ENCODE peak calls at places on chromosome 19, in five cellular contexts. P is T-cell, H is SK-MEL-5, W is HCEC 1CT, O is NCI-H1092. U is an unnamed sample.

GRCh38 chr19:16315825-16316505 is 8.7 kb upstream of the KLF2 start:
- DNase-seq in W (peak), P (no peak), O (no peak), H (no peak), U (no peak)

GRCh38 chr19:42658148-42658547 is 63.4 kb upstream of the CEACAM8 start:
- DNase-seq in H (no peak), W (no peak), O (no peak), P (no peak), U (no peak)

GRCh38 chr19:5078179-5078578 is 109.3 kb downstream of the KDM4B start:
- DNase-seq in W (no peak), O (no peak), P (peak), H (no peak), U (no peak)

GRCh38 chr19:50478901-50479715 is 2.5 kb upstream of the GARIN5A start:
- DNase-seq in H (peak), P (no peak), O (no peak), W (no peak), U (peak)

GRCh38 chr19:10553943-10554381 is 10.3 kb downstream of the ATG4D start:
- DNase-seq in P (peak), O (no peak), W (no peak), H (no peak), U (peak)

GRCh38 chr19:58551577-58552471 is 3.1 kb downstream of the CHMP2A start:
- DNase-seq in H (no peak), W (no peak), O (no peak), P (no peak), U (no peak)

GRCh38 chr19:2476451-2477140 is 669 bp downstream of the GADD45B start:
- DNase-seq in P (peak), H (no peak), W (peak), O (no peak), U (peak)

GRCh38 chr19:4575267-4575793 is 15.8 kb upstream of the SEMA6B start:
- DNase-seq in W (peak), O (no peak), P (no peak), H (peak), U (no peak)

GRCh38 chr19:38061294-38061693 is 154.3 kb downstream of the SIPA1L3 start:
- DNase-seq in O (no peak), P (no peak), H (no peak), W (peak), U (no peak)

GRCh38 chr19:18645035-18645511 is 8.2 kb downstream of the KLHL26 start:
- DNase-seq in O (no peak), H (no peak), W (no peak), P (no peak), U (no peak)

GRCh38 chr19:35143231-35143715 is at the start of gene FXYD7:
- DNase-seq in O (no peak), W (no peak), P (no peak), H (no peak), U (no peak)

GRCh38 chr19:55369651-55370304 is 485 bp downstream of the IL11 start:
- DNase-seq in W (peak), O (no peak), H (peak), P (no peak), U (no peak)

GRCh38 chr19:36152061-36152885 is at the start of gene COX7A1:
- DNase-seq in H (no peak), O (no peak), W (no peak), P (no peak), U (peak)

GRCh38 chr19:9178901-9179300 is at the start of gene OR7D2:
- DNase-seq in P (no peak), W (no peak), O (no peak), H (no peak), U (no peak)

GRCh38 chr19:34269968-34270621 is 15.7 kb downstream of the GARRE1 start:
- DNase-seq in W (peak), P (peak), O (no peak), H (no peak), U (no peak)

GRCh38 chr19:42287017-42287825 is 14.7 kb upstream of the PRR19 start:
- DNase-seq in O (no peak), W (no peak), H (no peak), P (no peak), U (no peak)

GRCh38 chr19:577439-578392 is 5.3 kb downstream of the BSG start:
- DNase-seq in O (no peak), P (no peak), H (no peak), W (no peak), U (no peak)

GRCh38 chr19:5046339-5047039 is 77.6 kb downstream of the KDM4B start:
- DNase-seq in P (no peak), H (no peak), O (peak), W (no peak), U (no peak)

GRCh38 chr19:56111601-56112312 is 9.3 kb downstream of the ZNF787 start:
- DNase-seq in O (no peak), P (peak), H (no peak), W (no peak), U (peak)

GRCh38 chr19:19655051-19655594 is 8.4 kb downstream of the ATP13A1 start:
- DNase-seq in H (no peak), O (no peak), P (no peak), W (no peak), U (no peak)

GRCh38 chr19:48558018-48558684 is 6.2 kb downstream of the SULT2B1 start:
- DNase-seq in W (peak), P (no peak), O (no peak), H (no peak), U (peak)

GRCh38 chr19:49863254-49863934 is 4.0 kb downstream of the PNKP start:
- DNase-seq in W (no peak), P (no peak), O (no peak), H (no peak), U (no peak)

GRCh38 chr19:53881482-53882390 is at the start of gene PRKCG:
- DNase-seq in P (peak), H (no peak), O (no peak), W (no peak), U (peak)

GRCh38 chr19:40718774-40719391 is 2.0 kb downstream of the ITPKC start:
- DNase-seq in P (no peak), O (no peak), W (peak), H (no peak), U (peak)

GRCh38 chr19:49643466-49643865 is 1.5 kb downstream of the SCAF1 start:
- DNase-seq in O (no peak), W (no peak), H (no peak), P (no peak), U (no peak)

GRCh38 chr19:45981350-45981749 is 7.7 kb upstream of the NOVA2 start:
- DNase-seq in H (no peak), P (no peak), O (no peak), W (no peak), U (no peak)

GRCh38 chr19:53571339-53571738 is 33.4 kb downstream of the ZNF331 start:
- DNase-seq in W (no peak), P (no peak), H (no peak), O (no peak), U (no peak)

GRCh38 chr19:3068071-3068470 is 5.8 kb upstream of the TLE5 start:
- DNase-seq in O (no peak), H (no peak), P (no peak), W (no peak), U (no peak)

U was measured in Peyer's patch.